ENCODE peak calls at places on chromosomes 2 and 18, in five cellular contexts. H is A549, K is HepG2, R is H1, G is K562. E is an unnamed sample.

GRCh38 chr2:33069894-33070651 is 123.3 kb downstream of the LTBP1 start:
- DNase-seq in K (peak), R (peak), H (peak), G (peak), E (peak)

GRCh38 chr2:47205576-47206141 is 50.6 kb upstream of the STPG4 start:
- DNase-seq in H (no peak), G (peak), K (no peak), R (no peak), E (peak)

GRCh38 chr2:192195548-192196418 is 1.1 kb upstream of the TMEFF2 start:
- DNase-seq in K (no peak), G (no peak), H (peak), R (no peak), E (peak)

GRCh38 chr2:234139755-234140154 is 89.3 kb downstream of the SPP2 start:
- DNase-seq in R (no peak), G (no peak), H (no peak), K (no peak), E (no peak)

GRCh38 chr2:168814939-168815907 is 12.8 kb downstream of the NOSTRIN start:
- DNase-seq in H (no peak), R (no peak), K (no peak), G (no peak), E (no peak)

GRCh38 chr2:160747771-160748170 is 254.2 kb upstream of the RBMS1 start:
- DNase-seq in G (no peak), H (peak), K (no peak), R (no peak), E (peak)

GRCh38 chr2:54858021-54858681 is 134.7 kb downstream of the EML6 start:
- DNase-seq in H (no peak), R (no peak), G (no peak), K (peak), E (no peak)

GRCh38 chr2:236866542-236867340 is 218.9 kb upstream of the COPS8 start:
- DNase-seq in R (no peak), G (no peak), H (no peak), K (no peak), E (no peak)

GRCh38 chr2:170974304-170974993 is 45.4 kb downstream of the GORASP2 start:
- DNase-seq in G (no peak), H (peak), R (no peak), K (peak), E (no peak)

GRCh38 chr18:36187138-36187825 is at the start of gene MOCOS:
- DNase-seq in K (peak), R (no peak), G (peak), H (peak), E (peak)

GRCh38 chr2:173126819-173127218 is 51.2 kb downstream of the MAP3K20 start:
- DNase-seq in H (no peak), R (no peak), G (no peak), K (no peak), E (no peak)

GRCh38 chr2:28610583-28611201 is 114.8 kb downstream of the PLB1 start:
- DNase-seq in R (no peak), G (peak), H (peak), K (peak), E (peak)

GRCh38 chr2:197889041-197889440 is 84.6 kb downstream of the PLCL1 start:
- DNase-seq in H (no peak), R (no peak), G (peak), K (no peak), E (peak)

GRCh38 chr18:23588836-23589560 is 2.7 kb upstream of the NPC1 start:
- DNase-seq in H (no peak), K (peak), G (no peak), R (no peak), E (no peak)

GRCh38 chr2:158112971-158113370 is 11.3 kb downstream of the UPP2 start:
- DNase-seq in K (no peak), R (no peak), G (no peak), H (no peak), E (no peak)

GRCh38 chr2:238897911-238898311 is 50.0 kb downstream of the TWIST2 start:
- DNase-seq in R (no peak), K (no peak), G (no peak), H (no peak), E (no peak)

GRCh38 chr2:53512071-53512841 is 255.3 kb upstream of the CHAC2 start:
- DNase-seq in H (no peak), R (no peak), G (no peak), K (no peak), E (no peak)

GRCh38 chr18:12307871-12308385 is at the start of gene TUBB6:
- DNase-seq in R (no peak), K (no peak), H (peak), G (peak), E (peak)

GRCh38 chr2:42200534-42201227 is 31.5 kb downstream of the EML4 start:
- DNase-seq in H (no peak), R (no peak), G (no peak), K (no peak), E (peak)

GRCh38 chr2:78540255-78540654 is 485.2 kb upstream of the REG3G start:
- DNase-seq in R (no peak), G (peak), H (no peak), K (no peak), E (no peak)

GRCh38 chr2:48284624-48285212 is 245.2 kb upstream of the STON1 start:
- DNase-seq in R (no peak), H (no peak), K (no peak), G (peak), E (no peak)

GRCh38 chr2:200089756-200090109 is 134.4 kb downstream of the MAIP1 start:
- DNase-seq in G (no peak), K (no peak), H (no peak), R (no peak), E (no peak)

GRCh38 chr2:85753035-85753524 is 711 bp upstream of the ATOH8 start:
- DNase-seq in G (no peak), R (no peak), K (no peak), H (no peak), E (no peak)

GRCh38 chr2:100630473-100630977 is 67.7 kb downstream of the PDCL3 start:
- DNase-seq in H (no peak), R (no peak), K (no peak), G (no peak), E (peak)

GRCh38 chr18:55354795-55355194 is 233.2 kb downstream of the TCF4 start:
- DNase-seq in G (no peak), H (no peak), K (no peak), R (no peak), E (no peak)

GRCh38 chr2:204860249-204860648 is 315.0 kb downstream of the PARD3B start:
- DNase-seq in R (no peak), G (no peak), H (no peak), K (no peak), E (no peak)

GRCh38 chr2:24763843-24764242 is 29.3 kb downstream of the PTRHD1 start:
- DNase-seq in H (no peak), G (no peak), R (no peak), K (no peak), E (no peak)

GRCh38 chr2:158357122-158357521 is 99.4 kb downstream of the CCDC148 start:
- DNase-seq in G (no peak), H (no peak), K (no peak), R (no peak), E (no peak)

GRCh38 chr18:60019463-60019840 is 119.7 kb downstream of the PMAIP1 start:
- DNase-seq in R (no peak), K (no peak), G (no peak), H (no peak), E (no peak)

GRCh38 chr2:74045454-74045853 is 60.7 kb downstream of the TET3 start:
- DNase-seq in R (no peak), K (no peak), G (no peak), H (no peak), E (no peak)

GRCh38 chr2:15154289-15154688 is 406.8 kb downstream of the NBAS start:
- DNase-seq in R (no peak), H (no peak), G (no peak), K (peak), E (no peak)

DNA sequence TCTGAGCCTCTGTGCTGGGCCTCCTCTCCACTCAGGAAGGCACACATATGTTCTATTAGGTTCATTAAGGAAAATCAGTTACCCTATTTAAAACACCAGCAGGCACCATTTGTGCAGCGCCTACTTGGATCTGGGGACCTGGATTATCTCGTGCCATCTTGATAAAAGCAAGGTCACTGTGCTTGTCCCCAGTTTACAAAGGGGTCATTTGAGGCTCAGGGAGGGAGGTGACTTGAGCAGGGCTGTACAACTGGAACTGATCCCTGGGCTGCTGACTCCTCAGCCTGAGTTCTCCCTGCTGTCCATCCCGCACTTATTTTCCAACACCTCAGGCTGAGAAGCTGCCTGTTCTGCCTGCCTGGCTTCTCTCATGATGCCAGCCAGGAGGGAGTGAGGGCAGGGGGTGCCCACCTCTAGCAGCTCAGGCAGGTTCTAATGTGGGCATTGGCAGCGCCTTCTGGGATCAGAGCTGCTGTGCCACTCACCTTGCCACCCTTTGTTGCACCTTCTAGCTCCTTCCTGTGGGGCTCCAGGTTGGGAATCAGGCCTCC is 120.3 kb downstream of the GLI2 start:
- DNase-seq in G (no peak), R (no peak), H (no peak), K (no peak), E (no peak)
- H3K27ac ChIP-seq in G (no peak), R (no peak), H (no peak), K (no peak), E (no peak)

GRCh38 chr2:9912468-9912867 is 39.0 kb upstream of the GRHL1 start:
- DNase-seq in G (no peak), R (no peak), K (no peak), H (no peak), E (no peak)

GRCh38 chr2:9914384-9915065 is 37.0 kb upstream of the GRHL1 start:
- DNase-seq in R (no peak), K (no peak), H (peak), G (peak), E (peak)

GRCh38 chr2:9918275-9918674 is 33.2 kb upstream of the GRHL1 start:
- DNase-seq in H (no peak), K (no peak), G (no peak), R (no peak), E (peak)
- TF ChIP-seq JUN in H (no peak), K (no peak), G (no peak), R (no peak), E (no peak)

GRCh38 chr18:2997429-2997828 is 15.5 kb downstream of the LPIN2 start:
- DNase-seq in K (no peak), R (no peak), G (no peak), H (no peak), E (no peak)
- H3K27ac ChIP-seq in K (no peak), R (no peak), G (peak), H (no peak), E (no peak)

GRCh38 chr2:148742373-148742772 is 97.8 kb downstream of the EPC2 start:
- DNase-seq in H (no peak), K (no peak), R (no peak), G (no peak), E (no peak)

GRCh38 chr2:148745151-148745851 is 100.8 kb downstream of the EPC2 start:
- DNase-seq in G (no peak), H (no peak), R (no peak), K (no peak), E (no peak)

GRCh38 chr2:148751907-148752306 is 107.4 kb downstream of the EPC2 start:
- DNase-seq in K (no peak), G (no peak), H (no peak), R (no peak), E (no peak)

DNA sequence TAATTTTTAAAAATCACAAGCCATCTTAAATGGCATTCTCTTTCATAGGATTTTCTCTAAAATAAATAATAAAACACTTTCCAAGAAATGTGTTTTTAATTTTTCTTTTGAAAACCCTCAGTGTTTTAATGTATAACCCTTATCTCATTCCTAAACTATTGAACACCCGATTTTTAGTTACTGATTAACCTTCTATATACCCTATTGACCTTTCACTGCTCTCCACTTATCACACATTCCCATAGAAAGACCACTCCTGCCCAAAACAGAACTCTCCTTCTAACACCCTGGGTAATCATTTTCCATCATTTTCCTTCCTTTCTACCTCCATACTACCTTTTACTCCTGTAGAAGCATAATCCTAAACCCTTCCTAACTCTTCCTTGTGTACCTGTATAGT is 102.4 kb downstream of the EPC2 start:
- DNase-seq in H (no peak), K (peak), G (no peak), R (no peak), E (no peak)
- TF ChIP-seq JUN in H (no peak), K (no peak), G (no peak), R (no peak), E (no peak)

DNA sequence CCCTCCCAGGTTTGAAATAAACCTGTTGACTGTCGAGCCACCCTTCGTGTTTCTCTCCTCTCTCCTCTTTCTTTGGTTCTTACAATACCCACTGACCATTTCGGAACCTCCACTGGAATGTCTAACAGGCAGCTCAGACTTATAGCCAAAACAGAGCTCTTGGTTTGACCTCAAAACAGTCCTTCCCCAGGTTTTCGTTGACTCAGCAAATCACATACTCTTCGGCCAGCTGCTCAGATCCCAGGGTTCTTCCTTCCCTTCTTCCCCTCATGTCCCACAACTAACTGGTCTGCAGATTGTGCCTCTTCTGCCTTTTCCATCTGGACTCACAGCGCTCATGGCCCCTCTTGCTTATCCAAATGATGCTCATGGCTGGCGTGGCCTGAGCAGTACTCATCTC is 4.7 kb downstream of the ARMC9 start:
- DNase-seq in G (no peak), K (no peak), H (no peak), R (no peak), E (no peak)
- H3K27ac ChIP-seq in G (no peak), K (no peak), H (no peak), R (no peak), E (no peak)

GRCh38 chr2:230671117-230671516 is 41.5 kb upstream of the CAB39 start:
- DNase-seq in K (no peak), R (no peak), G (no peak), H (no peak), E (no peak)
- TF ChIP-seq JUN in K (no peak), R (no peak), G (no peak), H (no peak), E (no peak)

DNA sequence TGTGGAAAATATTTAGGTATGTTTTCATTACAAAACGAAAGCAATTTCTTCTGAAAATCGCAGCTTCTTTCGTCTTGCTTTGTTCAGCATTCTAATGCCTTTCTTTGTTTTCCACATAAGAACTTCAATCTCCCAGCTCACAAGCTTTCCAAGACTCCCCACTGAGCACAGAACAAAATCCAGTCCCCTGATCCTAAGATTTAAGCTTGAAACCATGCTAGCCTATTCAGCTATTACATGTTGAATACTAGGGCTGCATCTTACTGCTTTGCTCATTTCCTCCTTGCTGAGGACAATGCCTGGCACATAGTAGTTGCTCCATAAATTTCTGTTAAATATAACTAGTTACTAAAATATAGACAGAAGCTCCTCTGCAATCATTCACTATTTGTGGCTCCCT is 160.6 kb downstream of the GALNT3 start:
- DNase-seq in H (no peak), G (no peak), R (peak), K (no peak), E (no peak)
- H3K27ac ChIP-seq in H (no peak), G (no peak), R (no peak), K (no peak), E (no peak)

GRCh38 chr2:143334837-143335236 is 205.6 kb downstream of the ARHGAP15 start:
- DNase-seq in K (no peak), H (no peak), G (no peak), R (no peak), E (no peak)
- TF ChIP-seq JUN in K (no peak), H (no peak), G (no peak), R (no peak), E (no peak)

GRCh38 chr2:174827371-174828369 is 63.4 kb upstream of the CHRNA1 start:
- DNase-seq in K (no peak), G (no peak), H (no peak), R (no peak), E (peak)
- H3K27ac ChIP-seq in K (no peak), G (no peak), H (no peak), R (peak), E (peak)

GRCh38 chr18:44130365-44130942 is 550.2 kb upstream of the SETBP1 start:
- DNase-seq in R (no peak), K (peak), H (peak), G (peak), E (peak)

GRCh38 chr18:44135791-44136190 is 544.9 kb upstream of the SETBP1 start:
- DNase-seq in K (no peak), G (no peak), H (no peak), R (no peak), E (no peak)

GRCh38 chr18:44133483-44133882 is 547.2 kb upstream of the SETBP1 start:
- DNase-seq in G (no peak), K (no peak), H (no peak), R (no peak), E (no peak)

GRCh38 chr18:44136326-44136725 is 544.4 kb upstream of the SETBP1 start:
- DNase-seq in K (no peak), R (no peak), H (no peak), G (no peak), E (no peak)

DNA sequence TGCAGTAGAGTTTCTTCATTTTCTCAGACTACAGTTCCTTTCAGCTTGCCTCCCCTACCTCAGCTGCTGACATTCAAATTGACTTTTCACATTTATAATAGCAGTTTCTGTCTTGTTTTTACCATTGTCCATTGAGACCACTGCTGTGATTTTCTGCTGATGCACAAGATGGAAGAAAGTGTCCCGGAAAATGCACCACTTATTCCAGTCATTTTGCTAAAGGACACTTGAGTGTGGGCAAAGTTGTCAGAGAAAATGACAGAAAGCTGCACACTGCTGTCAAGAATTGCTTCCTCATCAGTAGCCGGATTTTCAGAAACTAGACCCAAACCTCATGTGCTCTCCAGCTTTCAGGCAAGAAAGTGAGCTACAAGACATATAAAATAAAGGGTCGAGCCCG is 546.2 kb upstream of the SETBP1 start:
- DNase-seq in G (no peak), R (no peak), H (no peak), K (no peak), E (no peak)
- TF ChIP-seq JUN in G (no peak), R (no peak), H (no peak), K (no peak), E (no peak)

E was measured in endothelial cell of umbilical vein.